ENCODE peak calls at places on chromosomes 12 and 14, in six cellular contexts. One of them, this sample, is unnamed.

GRCh38 chr12:66409195-66409871 is 107.0 kb downstream of the HELB start:
- DNase-seq in HepG2: peak; percentile 34
- DNase-seq in HCT116: peak; percentile 57
- DNase-seq in NT2/D1: peak; percentile 36
- DNase-seq in H1: peak; percentile 58
- DNase-seq in GM12878: no peak
- DNase-seq in this sample: no peak

GRCh38 chr12:1629338-1630080 is 478 bp downstream of the WNT5B start:
- DNase-seq in GM12878: no peak
- DNase-seq in HepG2: peak; percentile 32
- DNase-seq in HCT116: no peak
- DNase-seq in NT2/D1: no peak
- DNase-seq in H1: peak; percentile 72
- DNase-seq in this sample: no peak

GRCh38 chr12:88188180-88188579 is 46.1 kb downstream of the TMTC3 start:
- DNase-seq in H1: no peak
- DNase-seq in HepG2: no peak
- DNase-seq in HCT116: no peak
- DNase-seq in NT2/D1: no peak
- DNase-seq in GM12878: no peak
- DNase-seq in this sample: no peak

GRCh38 chr14:76904100-76904739 is 78.0 kb downstream of the LRRC74A start:
- DNase-seq in H1: no peak
- DNase-seq in HepG2: no peak
- DNase-seq in HCT116: no peak
- DNase-seq in NT2/D1: no peak
- DNase-seq in GM12878: no peak
- DNase-seq in this sample: no peak

GRCh38 chr12:106333010-106333409 is 24.5 kb upstream of the POLR3B start:
- DNase-seq in H1: no peak
- DNase-seq in HCT116: no peak
- DNase-seq in GM12878: no peak
- DNase-seq in NT2/D1: no peak
- DNase-seq in HepG2: no peak
- DNase-seq in this sample: no peak

GRCh38 chr14:56116128-56116900 is 1.9 kb upstream of the PELI2 start:
- DNase-seq in NT2/D1: no peak
- DNase-seq in H1: no peak
- DNase-seq in GM12878: no peak
- DNase-seq in HCT116: no peak
- DNase-seq in HepG2: no peak
- DNase-seq in this sample: no peak

GRCh38 chr12:67816269-67816668 is 167.7 kb downstream of the DYRK2 start:
- DNase-seq in GM12878: no peak
- DNase-seq in H1: no peak
- DNase-seq in HCT116: no peak
- DNase-seq in NT2/D1: no peak
- DNase-seq in HepG2: no peak
- DNase-seq in this sample: no peak

GRCh38 chr12:6188954-6189353 is 11.2 kb upstream of the CD9 start:
- DNase-seq in NT2/D1: no peak
- DNase-seq in HCT116: no peak
- DNase-seq in H1: no peak
- DNase-seq in HepG2: no peak
- DNase-seq in GM12878: no peak
- DNase-seq in this sample: no peak

GRCh38 chr14:104803916-104804371 is 3.0 kb downstream of the ZBTB42 start:
- DNase-seq in HepG2: no peak
- DNase-seq in HCT116: no peak
- DNase-seq in H1: no peak
- DNase-seq in GM12878: no peak
- DNase-seq in NT2/D1: no peak
- DNase-seq in this sample: no peak

GRCh38 chr12:91482231-91482630 is 299.6 kb upstream of the DCN start:
- DNase-seq in HCT116: no peak
- DNase-seq in NT2/D1: no peak
- DNase-seq in HepG2: no peak
- DNase-seq in H1: no peak
- DNase-seq in GM12878: no peak
- DNase-seq in this sample: no peak

DNA sequence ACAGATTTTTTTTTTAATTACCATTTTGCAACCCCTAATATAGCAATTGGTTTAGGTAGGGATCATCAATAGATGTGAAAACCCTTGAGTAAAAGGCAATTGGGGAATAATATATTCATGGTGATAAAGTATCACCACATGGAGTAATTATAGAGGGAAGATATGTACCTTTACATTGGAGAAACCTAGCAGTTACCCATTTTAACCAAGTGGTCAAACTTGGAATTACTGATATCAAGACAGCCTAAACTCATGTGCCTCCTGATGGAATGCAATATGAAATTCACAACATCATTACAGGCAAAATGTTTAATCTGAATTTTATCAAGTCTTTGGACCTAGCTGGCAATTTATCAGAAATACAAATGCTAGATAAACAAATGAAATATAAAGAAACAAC is 6.7 kb upstream of the SLC10A1 start:
- DNase-seq in GM12878: no peak
- DNase-seq in HCT116: no peak
- DNase-seq in HepG2: no peak
- DNase-seq in NT2/D1: no peak
- DNase-seq in H1: no peak
- DNase-seq in this sample: no peak
- TF ChIP-seq ZNF274 in GM12878: no peak
- TF ChIP-seq ZNF274 in HCT116: no peak
- TF ChIP-seq ZNF274 in HepG2: no peak
- TF ChIP-seq ZNF274 in NT2/D1: no peak
- TF ChIP-seq ZNF274 in H1: no peak
- TF ChIP-seq ZNF274 in this sample: no peak

GRCh38 chr12:31362759-31363415 is 36.9 kb upstream of the SINHCAF start:
- DNase-seq in HepG2: peak; percentile 35
- DNase-seq in HCT116: no peak
- DNase-seq in H1: peak; percentile 58
- DNase-seq in NT2/D1: peak; percentile 79
- DNase-seq in GM12878: peak; percentile 46
- DNase-seq in this sample: peak; percentile 38
- TF ChIP-seq ZNF274 in HepG2: no peak
- TF ChIP-seq ZNF274 in HCT116: no peak
- TF ChIP-seq ZNF274 in H1: no peak
- TF ChIP-seq ZNF274 in NT2/D1: no peak
- TF ChIP-seq ZNF274 in GM12878: no peak
- TF ChIP-seq ZNF274 in this sample: no peak

DNA sequence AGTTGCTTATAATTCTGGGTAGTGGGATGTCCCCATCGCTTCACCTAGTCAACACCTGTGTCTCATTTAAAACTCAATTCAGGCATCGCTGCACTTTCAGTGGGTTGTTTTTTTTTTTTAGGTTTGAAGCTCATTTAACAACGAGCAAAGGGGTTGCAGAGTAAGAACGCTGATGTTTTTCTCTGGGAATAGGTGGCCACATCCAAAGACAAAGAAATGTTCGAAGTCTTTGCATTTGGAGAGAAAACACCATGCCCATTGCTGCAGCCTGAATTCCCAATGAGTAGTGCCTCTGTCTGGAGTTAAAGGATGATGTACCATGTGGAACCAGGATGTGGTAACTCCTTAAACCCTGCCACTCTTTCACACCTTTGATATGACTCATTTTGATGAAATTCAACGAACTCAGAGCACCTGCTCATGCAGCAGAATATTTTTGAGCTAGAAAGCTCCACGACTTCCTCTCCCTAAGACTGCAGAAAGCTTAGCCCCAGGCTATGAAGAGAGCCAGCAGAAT is 35.1 kb upstream of the BATF start:
- DNase-seq in H1: peak; percentile 31
- DNase-seq in HCT116: no peak
- DNase-seq in NT2/D1: no peak
- DNase-seq in HepG2: no peak
- DNase-seq in GM12878: peak; percentile 89
- DNase-seq in this sample: no peak
- TF ChIP-seq ZNF274 in H1: no peak
- TF ChIP-seq ZNF274 in HCT116: no peak
- TF ChIP-seq ZNF274 in NT2/D1: no peak
- TF ChIP-seq ZNF274 in HepG2: no peak
- TF ChIP-seq ZNF274 in GM12878: no peak
- TF ChIP-seq ZNF274 in this sample: no peak

GRCh38 chr12:132329739-132330548 is 555 bp upstream of the GALNT9 start:
- DNase-seq in H1: no peak
- DNase-seq in NT2/D1: no peak
- DNase-seq in HepG2: no peak
- DNase-seq in HCT116: no peak
- DNase-seq in GM12878: no peak
- DNase-seq in this sample: no peak
- TF ChIP-seq ZNF274 in H1: no peak
- TF ChIP-seq ZNF274 in NT2/D1: no peak
- TF ChIP-seq ZNF274 in HepG2: no peak
- TF ChIP-seq ZNF274 in HCT116: no peak
- TF ChIP-seq ZNF274 in GM12878: no peak
- TF ChIP-seq ZNF274 in this sample: no peak